ENCODE peak calls at places on chromosome 6, in ten cellular contexts. L is foreskin fibroblast; B is retinal pigment epithelial cell; O is cardiac muscle cell; Q is uterus; U is WERI-Rb-1; J is testis; I is CD8-positive, alpha-beta memory T cell; E is epithelial cell of esophagus; A is left lung. Z is an unnamed sample.

GRCh38 chr6:141848029-141848890 is 284.5 kb upstream of the GJE1 start:
- DNase-seq in L (peak), B (no peak), O (no peak), Q (no peak), U (no peak), J (no peak), I (peak), E (no peak), A (no peak), Z (no peak)

GRCh38 chr6:30818426-30818841 is 65.9 kb upstream of the DDR1 start:
- DNase-seq in L (peak), B (no peak), O (peak), Q (no peak), U (no peak), J (no peak), I (no peak), E (peak), A (no peak), Z (no peak)

GRCh38 chr6:119284861-119285521 is 64.6 kb downstream of the MAN1A1 start:
- DNase-seq in L (no peak), B (no peak), O (no peak), Q (no peak), U (peak), J (no peak), I (peak), E (peak), A (no peak), Z (no peak)

GRCh38 chr6:87391334-87391733 is 16.4 kb upstream of the CFAP206 start:
- DNase-seq in L (peak), B (no peak), O (peak), Q (no peak), U (peak), J (peak), I (no peak), E (peak), A (no peak), Z (no peak)

GRCh38 chr6:4253604-4254211 is 118.3 kb upstream of the ECI2 start:
- DNase-seq in L (peak), B (no peak), O (peak), Q (no peak), U (no peak), J (peak), I (no peak), E (peak), A (no peak), Z (no peak)

GRCh38 chr6:7008451-7008988 is 99.2 kb upstream of the RREB1 start:
- DNase-seq in L (no peak), B (no peak), O (no peak), Q (no peak), U (no peak), J (no peak), I (no peak), E (no peak), A (no peak), Z (no peak)

GRCh38 chr6:135323202-135323668 is 142.1 kb downstream of the MYB start:
- DNase-seq in L (no peak), B (no peak), O (peak), Q (no peak), U (no peak), J (no peak), I (no peak), E (no peak), A (no peak), Z (no peak)

GRCh38 chr6:106257195-106257594 is 68.4 kb downstream of the ATG5 start:
- DNase-seq in L (peak), B (no peak), O (no peak), Q (no peak), U (no peak), J (no peak), I (no peak), E (peak), A (no peak), Z (no peak)

GRCh38 chr6:72245565-72245964 is 359.2 kb downstream of the RIMS1 start:
- DNase-seq in L (no peak), B (peak), O (no peak), Q (no peak), U (no peak), J (no peak), I (no peak), E (peak), A (no peak), Z (no peak)

GRCh38 chr6:161503570-161503969 is 229.7 kb upstream of the AGPAT4 start:
- DNase-seq in L (no peak), B (no peak), O (no peak), Q (no peak), U (no peak), J (no peak), I (no peak), E (no peak), A (no peak), Z (no peak)

GRCh38 chr6:38459291-38459690 is 180.4 kb downstream of the BTBD9 start:
- DNase-seq in L (peak), B (no peak), O (peak), Q (no peak), U (no peak), J (no peak), I (no peak), E (peak), A (no peak), Z (no peak)

GRCh38 chr6:21022343-21023107 is 488.3 kb downstream of the CDKAL1 start:
- DNase-seq in L (no peak), B (peak), O (peak), Q (no peak), U (no peak), J (no peak), I (no peak), E (peak), A (peak), Z (no peak)

GRCh38 chr6:158506577-158506976 is 53.3 kb upstream of the TMEM181 start:
- DNase-seq in L (no peak), B (no peak), O (no peak), Q (no peak), U (peak), J (peak), I (no peak), E (no peak), A (no peak), Z (peak)

GRCh38 chr6:26304213-26305096 is 60.5 kb upstream of the BTN3A2 start:
- DNase-seq in L (peak), B (no peak), O (peak), Q (peak), U (no peak), J (peak), I (peak), E (peak), A (peak), Z (no peak)

GRCh38 chr6:13846841-13847240 is 32.5 kb upstream of the MCUR1 start:
- DNase-seq in L (no peak), B (no peak), O (no peak), Q (no peak), U (peak), J (no peak), I (no peak), E (no peak), A (no peak), Z (no peak)

GRCh38 chr6:146847426-146847825 is 248.7 kb downstream of the ADGB start:
- DNase-seq in L (no peak), B (no peak), O (peak), Q (no peak), U (no peak), J (no peak), I (no peak), E (no peak), A (no peak), Z (no peak)

GRCh38 chr6:46128476-46128875 is 1.3 kb upstream of the ENPP4 start:
- DNase-seq in L (no peak), B (no peak), O (no peak), Q (no peak), U (no peak), J (no peak), I (no peak), E (no peak), A (no peak), Z (no peak)

GRCh38 chr6:168884646-168885086 is 369.0 kb downstream of the THBS2 start:
- DNase-seq in L (peak), B (no peak), O (peak), Q (peak), U (peak), J (peak), I (peak), E (peak), A (peak), Z (no peak)

GRCh38 chr6:63897459-63897858 is 261.9 kb downstream of the PHF3 start:
- DNase-seq in L (peak), B (no peak), O (peak), Q (no peak), U (no peak), J (no peak), I (no peak), E (no peak), A (no peak), Z (no peak)

GRCh38 chr6:24603241-24603640 is 42.8 kb downstream of the KIAA0319 start:
- DNase-seq in L (no peak), B (no peak), O (peak), Q (no peak), U (no peak), J (no peak), I (no peak), E (no peak), A (no peak), Z (no peak)

GRCh38 chr6:4511626-4512010 is 264.6 kb upstream of the CDYL start:
- DNase-seq in L (no peak), B (no peak), O (no peak), Q (no peak), U (no peak), J (no peak), I (no peak), E (no peak), A (no peak), Z (no peak)

GRCh38 chr6:157405986-157406385 is 25.0 kb downstream of the ZDHHC14 start:
- DNase-seq in L (peak), B (no peak), O (peak), Q (peak), U (no peak), J (no peak), I (no peak), E (peak), A (no peak), Z (no peak)

GRCh38 chr6:112881828-112882227 is 534.7 kb downstream of the RFPL4B start:
- DNase-seq in L (peak), B (no peak), O (no peak), Q (no peak), U (no peak), J (no peak), I (no peak), E (peak), A (no peak), Z (no peak)

GRCh38 chr6:123940551-123940950 is 136.9 kb downstream of the NKAIN2 start:
- DNase-seq in L (no peak), B (no peak), O (no peak), Q (no peak), U (no peak), J (no peak), I (no peak), E (peak), A (no peak), Z (no peak)

GRCh38 chr6:125302840-125303511 is 1.2 kb upstream of the HDDC2 start:
- DNase-seq in L (peak), B (no peak), O (no peak), Q (no peak), U (no peak), J (no peak), I (no peak), E (no peak), A (no peak), Z (no peak)

GRCh38 chr6:26056583-26057350 is 30.5 kb upstream of the HFE start:
- DNase-seq in L (peak), B (no peak), O (peak), Q (no peak), U (peak), J (peak), I (no peak), E (no peak), A (peak), Z (no peak)

GRCh38 chr6:72933216-72933615 is 292.1 kb downstream of the KHDC1L start:
- DNase-seq in L (no peak), B (no peak), O (no peak), Q (no peak), U (peak), J (no peak), I (no peak), E (no peak), A (no peak), Z (no peak)

GRCh38 chr6:65199121-65199520 is 507.9 kb downstream of the EYS start:
- DNase-seq in L (no peak), B (peak), O (no peak), Q (no peak), U (no peak), J (no peak), I (no peak), E (no peak), A (no peak), Z (no peak)

GRCh38 chr6:87700729-87701675 is 1.0 kb downstream of the AKIRIN2 start:
- DNase-seq in L (peak), B (no peak), O (peak), Q (peak), U (peak), J (peak), I (peak), E (peak), A (peak), Z (peak)

GRCh38 chr6:69894578-69895347 is 28.4 kb downstream of the COL19A1 start:
- DNase-seq in L (peak), B (peak), O (peak), Q (no peak), U (no peak), J (no peak), I (no peak), E (peak), A (no peak), Z (no peak)

GRCh38 chr6:111957623-111958315 is 84.5 kb upstream of the FYN start:
- DNase-seq in L (no peak), B (no peak), O (no peak), Q (no peak), U (peak), J (no peak), I (no peak), E (no peak), A (no peak), Z (no peak)

GRCh38 chr6:43434943-43435342 is 7.6 kb downstream of the ABCC10 start:
- DNase-seq in L (no peak), B (no peak), O (no peak), Q (no peak), U (no peak), J (no peak), I (no peak), E (no peak), A (no peak), Z (no peak)

GRCh38 chr6:145733770-145734169 is 1.6 kb downstream of the EPM2A start:
- DNase-seq in L (peak), B (no peak), O (peak), Q (no peak), U (no peak), J (no peak), I (no peak), E (no peak), A (no peak), Z (no peak)
- H3K4me3 ChIP-seq in L (peak), B (peak), O (peak), Q (no peak), U (peak), J (no peak), I (no peak), E (no peak), A (no peak), Z (no peak)

GRCh38 chr6:149939909-149940672 is 1.7 kb upstream of the ULBP2 start:
- DNase-seq in L (no peak), B (no peak), O (no peak), Q (no peak), U (no peak), J (no peak), I (no peak), E (no peak), A (no peak), Z (peak)

GRCh38 chr6:149941583-149942460 is at the start of gene ULBP2:
- DNase-seq in L (peak), B (peak), O (peak), Q (peak), U (peak), J (peak), I (peak), E (peak), A (peak), Z (peak)

GRCh38 chr6:149940673-149940984 is 1.2 kb upstream of the ULBP2 start:
- DNase-seq in L (no peak), B (no peak), O (no peak), Q (no peak), U (no peak), J (no peak), I (no peak), E (no peak), A (no peak), Z (peak)

GRCh38 chr6:149938571-149939462 is 3.0 kb upstream of the ULBP2 start:
- DNase-seq in L (peak), B (no peak), O (no peak), Q (no peak), U (no peak), J (no peak), I (peak), E (no peak), A (no peak), Z (peak)

DNA sequence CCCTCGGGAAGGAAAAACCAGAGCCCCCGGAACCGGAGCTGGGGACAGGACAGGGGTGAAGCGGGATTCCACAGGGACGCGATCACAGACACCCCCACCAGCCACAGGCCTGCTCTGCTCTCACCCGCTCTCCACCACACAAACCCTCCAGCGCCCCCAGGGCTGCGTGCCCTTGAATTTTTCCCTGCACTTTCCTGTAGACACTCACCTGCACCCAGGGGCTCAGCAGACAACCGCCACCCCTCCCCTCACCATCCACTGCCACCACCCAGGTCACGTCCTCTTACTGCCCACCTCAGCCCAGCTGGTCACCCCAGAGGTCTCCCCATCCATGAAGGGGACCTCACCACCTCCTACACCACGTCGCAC is 631 bp downstream of the ULBP2 start:
- DNase-seq in L (no peak), B (no peak), O (no peak), Q (no peak), U (no peak), J (no peak), I (no peak), E (no peak), A (no peak), Z (peak)
- H3K4me3 ChIP-seq in L (peak), B (peak), O (peak), Q (peak), U (peak), J (peak), I (peak), E (peak), A (peak), Z (peak)

GRCh38 chr6:166097914-166098522 is 69.6 kb downstream of the TBXT start:
- DNase-seq in L (peak), B (peak), O (peak), Q (peak), U (peak), J (peak), I (no peak), E (peak), A (peak), Z (no peak)
- H3K4me3 ChIP-seq in L (peak), B (peak), O (peak), Q (peak), U (no peak), J (peak), I (no peak), E (no peak), A (no peak), Z (peak)

DNA sequence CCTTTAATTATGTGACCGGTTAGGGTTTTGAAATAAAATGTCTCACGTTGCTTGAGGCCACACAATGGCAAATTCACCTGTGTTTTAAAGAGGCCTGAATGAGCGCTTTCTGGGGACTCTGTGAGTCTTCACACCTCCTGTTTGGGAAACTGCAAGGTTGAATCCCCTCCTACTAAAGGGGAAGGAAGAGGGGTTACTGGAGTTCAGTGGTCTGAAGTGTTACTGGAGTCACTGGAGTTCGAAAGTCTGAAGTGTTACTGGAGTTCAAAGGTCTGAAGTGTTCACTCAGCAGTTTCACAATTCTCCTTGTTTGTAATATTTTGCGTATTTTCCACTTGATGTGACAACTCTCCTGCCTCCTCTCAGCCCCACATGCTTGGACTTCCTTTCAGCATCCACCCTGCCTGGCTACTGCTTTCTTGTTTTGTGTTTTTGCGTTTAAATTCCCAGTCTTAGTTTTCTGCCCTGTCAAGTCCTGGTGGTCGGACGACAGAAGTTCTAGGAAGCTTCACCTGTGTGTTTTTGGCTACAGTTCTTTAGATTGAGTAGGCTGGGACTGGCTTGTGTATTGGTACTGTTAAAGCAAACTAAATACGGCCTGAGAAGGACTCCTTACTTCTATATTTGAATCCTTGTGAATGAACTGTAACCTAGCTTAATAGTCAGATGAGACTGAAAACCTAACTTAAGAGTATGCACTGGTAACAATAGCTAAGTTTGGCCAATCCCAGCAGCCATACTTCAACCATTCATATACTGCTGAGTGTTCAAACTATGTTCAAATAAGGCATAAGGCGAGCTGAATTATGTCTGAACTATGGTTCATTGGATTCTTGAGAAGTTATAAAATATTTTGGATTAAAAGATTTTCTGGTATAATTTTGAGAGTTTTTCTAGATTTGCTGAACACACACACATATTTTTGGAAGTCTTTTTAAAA is 2.0 kb downstream of the SMPDL3A start:
- DNase-seq in L (no peak), B (no peak), O (no peak), Q (no peak), U (no peak), J (no peak), I (no peak), E (no peak), A (peak), Z (no peak)
- H3K4me3 ChIP-seq in L (peak), B (peak), O (peak), Q (peak), U (no peak), J (no peak), I (no peak), E (peak), A (peak), Z (peak)

GRCh38 chr6:9458424-9458823 is 956.5 kb downstream of the TFAP2A start:
- DNase-seq in L (no peak), B (no peak), O (no peak), Q (no peak), U (peak), J (no peak), I (no peak), E (no peak), A (no peak), Z (no peak)
- H3K4me3 ChIP-seq in L (no peak), B (no peak), O (no peak), Q (no peak), U (no peak), J (no peak), I (no peak), E (no peak), A (no peak), Z (no peak)

GRCh38 chr6:75347797-75348610 is 63.4 kb upstream of the TMEM30A start:
- DNase-seq in L (no peak), B (peak), O (no peak), Q (no peak), U (no peak), J (no peak), I (no peak), E (no peak), A (no peak), Z (no peak)

GRCh38 chr6:75350156-75350555 is 65.6 kb upstream of the TMEM30A start:
- DNase-seq in L (no peak), B (no peak), O (no peak), Q (no peak), U (no peak), J (no peak), I (no peak), E (no peak), A (no peak), Z (no peak)

GRCh38 chr6:75350808-75351207 is 66.2 kb upstream of the TMEM30A start:
- DNase-seq in L (no peak), B (no peak), O (no peak), Q (no peak), U (no peak), J (no peak), I (no peak), E (no peak), A (no peak), Z (no peak)

GRCh38 chr6:75348882-75349261 is 64.3 kb upstream of the TMEM30A start:
- DNase-seq in L (no peak), B (no peak), O (no peak), Q (no peak), U (no peak), J (no peak), I (no peak), E (no peak), A (no peak), Z (no peak)

GRCh38 chr6:75349262-75349984 is 64.8 kb upstream of the TMEM30A start:
- DNase-seq in L (peak), B (no peak), O (peak), Q (peak), U (peak), J (peak), I (no peak), E (peak), A (peak), Z (no peak)
- H3K4me3 ChIP-seq in L (peak), B (peak), O (peak), Q (peak), U (peak), J (peak), I (no peak), E (no peak), A (peak), Z (peak)

Z was measured in coronary artery.